ENCODE peak calls at places on chromosomes 4 and X, in ten cellular contexts. Z is EL, J is psoas muscle, R is epithelial cell of esophagus, A is NCI-H748 treated with DMSO at 0.1 percent for 48 hours, H is AG08395, M is NCI-H2081, I is AG10803, U is NCI-H1092, V is HCT116. C is an unnamed sample.
A peak's percentile ranks its signal among the peaks of the same experiment; 100 is the strongest.

GRCh38 chrX:39675619-39676018 is 422.1 kb downstream of the BCOR start:
- DNase-seq in R (no peak), M (no peak), J (peak; percentile 32), U (no peak), H (no peak), A (no peak), V (no peak), Z (no peak), I (peak; percentile 35), C (no peak)

GRCh38 chr4:33625762-33626161 is 2618.6 kb downstream of the ARAP2 start:
- DNase-seq in J (no peak), U (no peak), A (no peak), R (peak; percentile 24), V (peak; percentile 12), Z (peak; percentile 1), I (no peak), M (peak; percentile 45), H (no peak), C (no peak)

GRCh38 chr4:57048590-57049304 is 61.4 kb downstream of the IGFBP7 start:
- DNase-seq in J (no peak), M (no peak), V (no peak), R (peak; percentile 75), U (no peak), I (peak; percentile 68), H (peak; percentile 22), Z (no peak), A (no peak), C (no peak)

GRCh38 chr4:56505269-56506109 is at the start of gene ARL9:
- DNase-seq in J (peak; percentile 38), U (peak; percentile 26), I (peak; percentile 40), V (no peak), Z (peak; percentile 70), M (peak; percentile 14), H (peak; percentile 52), R (peak; percentile 64), A (peak; percentile 13), C (no peak)

GRCh38 chr4:38529189-38530115 is 134.5 kb upstream of the KLF3 start:
- DNase-seq in V (no peak), J (no peak), I (no peak), H (no peak), R (peak; percentile 43), A (peak; percentile 78), Z (no peak), M (peak; percentile 54), U (peak; percentile 57), C (no peak)

GRCh38 chr4:154722262-154722661 is 21.5 kb upstream of the LRAT start:
- DNase-seq in M (no peak), Z (no peak), I (no peak), A (no peak), U (no peak), V (no peak), J (no peak), H (no peak), R (peak; percentile 81), C (no peak)

GRCh38 chr4:3207531-3208037 is 41.4 kb upstream of the MSANTD1 start:
- DNase-seq in I (peak; percentile 77), U (no peak), R (peak; percentile 21), V (no peak), M (no peak), H (peak; percentile 18), A (no peak), Z (peak; percentile 7), J (no peak), C (no peak)

GRCh38 chr4:164012396-164013027 is 518.0 kb downstream of the TMA16 start:
- DNase-seq in U (peak; percentile 12), V (peak; percentile 29), Z (no peak), H (no peak), A (peak; percentile 4), M (peak; percentile 44), J (no peak), I (no peak), R (peak; percentile 65), C (peak; percentile 36)

GRCh38 chr4:10584042-10584441 is 100.5 kb downstream of the CLNK start:
- DNase-seq in H (peak; percentile 6), J (no peak), U (no peak), A (no peak), Z (peak; percentile 75), V (no peak), R (peak; percentile 68), I (peak; percentile 75), M (no peak), C (no peak)

GRCh38 chrX:65572971-65573370 is 38.4 kb upstream of the LAS1L start:
- DNase-seq in I (no peak), M (no peak), J (no peak), R (no peak), A (no peak), V (no peak), H (no peak), Z (no peak), U (no peak), C (no peak)

GRCh38 chrX:18129694-18130093 is 91.0 kb downstream of the BEND2 start:
- DNase-seq in I (no peak), H (no peak), Z (no peak), M (no peak), U (no peak), V (no peak), A (no peak), R (no peak), J (no peak), C (no peak)

GRCh38 chr4:12409507-12410190 is 981.0 kb upstream of the HS3ST1 start:
- DNase-seq in H (no peak), U (no peak), Z (no peak), V (peak; percentile 26), J (no peak), M (no peak), I (no peak), A (no peak), R (peak; percentile 83), C (no peak)

GRCh38 chr4:184870718-184871117 is 45.0 kb upstream of the ACSL1 start:
- DNase-seq in J (no peak), U (no peak), M (no peak), I (no peak), V (no peak), R (no peak), H (no peak), A (no peak), Z (no peak), C (no peak)

GRCh38 chrX:77446029-77446585 is 1.1 kb upstream of the FGF16 start:
- DNase-seq in J (no peak), U (peak; percentile 22), H (no peak), M (no peak), V (no peak), Z (no peak), I (no peak), R (no peak), A (no peak), C (no peak)

GRCh38 chr4:182876427-182876826 is 40.8 kb downstream of the DCTD start:
- DNase-seq in I (no peak), A (no peak), M (no peak), Z (no peak), U (no peak), R (no peak), J (no peak), H (no peak), V (no peak), C (no peak)

GRCh38 chr4:125639182-125639621 is 324.4 kb downstream of the FAT4 start:
- DNase-seq in I (peak; percentile 22), Z (no peak), M (no peak), R (no peak), A (no peak), U (no peak), H (peak; percentile 7), J (no peak), V (no peak), C (no peak)

GRCh38 chrX:5898463-5898862 is 330.2 kb downstream of the NLGN4X start:
- DNase-seq in H (no peak), A (no peak), J (no peak), Z (no peak), I (no peak), R (no peak), M (no peak), V (no peak), U (no peak), C (no peak)

GRCh38 chrX:118346258-118347094 is 570 bp downstream of the WDR44 start:
- DNase-seq in R (peak; percentile 16), J (peak; percentile 52), M (peak; percentile 73), Z (peak; percentile 39), U (peak; percentile 51), A (peak; percentile 62), H (no peak), V (no peak), I (no peak), C (peak; percentile 17)

GRCh38 chr4:2745981-2746806 is 9.9 kb downstream of the TNIP2 start:
- DNase-seq in H (peak; percentile 66), I (peak; percentile 37), U (no peak), J (peak; percentile 67), Z (peak; percentile 85), M (no peak), A (no peak), V (no peak), R (peak; percentile 89), C (no peak)

GRCh38 chrX:45134303-45134702 is 66.4 kb downstream of the DIPK2B start:
- DNase-seq in I (no peak), J (no peak), V (no peak), A (no peak), R (no peak), Z (no peak), U (no peak), H (no peak), M (no peak), C (no peak)

GRCh38 chrX:38805294-38806053 is 4.2 kb downstream of the MID1IP1 start:
- DNase-seq in Z (peak; percentile 66), V (no peak), A (no peak), J (peak; percentile 67), R (peak; percentile 81), I (peak; percentile 83), H (peak; percentile 21), U (peak; percentile 36), M (peak; percentile 65), C (peak; percentile 3)

GRCh38 chr4:54371211-54371610 is 142.1 kb downstream of the PDGFRA start:
- DNase-seq in Z (peak; percentile 58), U (no peak), I (no peak), A (no peak), J (no peak), M (no peak), V (no peak), H (no peak), R (peak; percentile 7), C (no peak)

GRCh38 chr4:115515379-115516171 is 402.2 kb upstream of the NDST4 start:
- DNase-seq in I (no peak), A (no peak), J (no peak), U (no peak), H (no peak), V (no peak), R (no peak), Z (no peak), M (no peak), C (peak; percentile 36)

GRCh38 chrX:118928126-118928525 is 46.3 kb upstream of the LONRF3 start:
- DNase-seq in H (no peak), A (no peak), I (no peak), Z (no peak), M (no peak), U (no peak), R (no peak), J (no peak), V (no peak), C (no peak)